ENCODE peak calls at places on chromosomes 5 and 9, in four cellular contexts. N is HCT116, P is GM23338, A is MM.1S. R is an unnamed sample. For H3K27me3, the result is how much of the 10 kb centered on the place peaks cover.

GRCh38 chr9:2043243-2043642 is 28.1 kb downstream of the SMARCA2 start:
- DNase-seq in N (no peak), P (no peak), A (no peak), R (no peak)

GRCh38 chr5:42851441-42851840 is 39.7 kb upstream of the SELENOP start:
- DNase-seq in N (no peak), P (no peak), A (no peak), R (no peak)

GRCh38 chr5:170601608-170602007 is 97.8 kb downstream of the KCNIP1 start:
- DNase-seq in N (no peak), P (no peak), A (no peak), R (no peak)

GRCh38 chr9:131276107-131276888 is at the start of gene FAM78A:
- DNase-seq in N (no peak), P (peak), A (peak), R (peak)

GRCh38 chr9:87887151-87887505 is 4.5 kb downstream of the SPATA31E1 start:
- DNase-seq in N (no peak), P (no peak), A (no peak), R (no peak)

GRCh38 chr9:93256878-93257807 is 73.2 kb downstream of the WNK2 start:
- DNase-seq in N (no peak), P (no peak), A (no peak), R (peak)

GRCh38 chr5:55172937-55173695 is at the start of gene CDC20B:
- DNase-seq in N (no peak), P (peak), A (peak), R (peak)

GRCh38 chr9:104866186-104866585 is 61.8 kb downstream of the ABCA1 start:
- DNase-seq in N (no peak), P (no peak), A (no peak), R (no peak)

GRCh38 chr5:74032617-74033016 is 406.6 kb downstream of the ARHGEF28 start:
- DNase-seq in N (no peak), P (no peak), A (no peak), R (no peak)

GRCh38 chr5:141743652-141744333 is 61.8 kb upstream of the ARAP3 start:
- DNase-seq in N (no peak), P (no peak), A (no peak), R (no peak)

GRCh38 chr5:77853353-77853907 is 77.3 kb upstream of the TBCA start:
- DNase-seq in N (no peak), P (no peak), A (no peak), R (no peak)

GRCh38 chr5:173581408-173582197 is 34.8 kb downstream of the BOD1 start:
- DNase-seq in N (peak), P (peak), A (peak), R (peak)

GRCh38 chr5:149175346-149176113 is 34.2 kb downstream of the ABLIM3 start:
- DNase-seq in N (no peak), P (no peak), A (no peak), R (no peak)

GRCh38 chr5:10761842-10762165 is 770 bp upstream of the DAP start:
- DNase-seq in N (no peak), P (no peak), A (no peak), R (no peak)

GRCh38 chr5:73446631-73447233 is 1.8 kb downstream of the FOXD1 start:
- DNase-seq in N (no peak), P (peak), A (peak), R (no peak)

GRCh38 chr5:32109236-32109635 is 64.9 kb downstream of the GOLPH3 start:
- DNase-seq in N (no peak), P (no peak), A (no peak), R (no peak)

GRCh38 chr5:59104400-59105117 is 521.7 kb downstream of the RAB3C start:
- DNase-seq in N (no peak), P (peak), A (no peak), R (no peak)

GRCh38 chr5:170348069-170348702 is 41.0 kb downstream of the KCNMB1 start:
- DNase-seq in N (no peak), P (no peak), A (no peak), R (no peak)

GRCh38 chr5:55146543-55147151 is 13.3 kb upstream of the GPX8 start:
- DNase-seq in N (peak), P (peak), A (peak), R (peak)

GRCh38 chr9:70563437-70564204 is 149.2 kb upstream of the KLF9 start:
- DNase-seq in N (no peak), P (no peak), A (peak), R (no peak)

GRCh38 chr5:145495171-145495570 is 340.0 kb downstream of the PRELID2 start:
- DNase-seq in N (no peak), P (no peak), A (no peak), R (no peak)

GRCh38 chr9:29390859-29391258 is 1817.6 kb upstream of the C9orf72 start:
- DNase-seq in N (no peak), P (no peak), A (no peak), R (no peak)

GRCh38 chr5:141677415-141677814 is 4.6 kb downstream of the ARAP3 start:
- DNase-seq in N (no peak), P (peak), A (no peak), R (no peak)

GRCh38 chr9:125850231-125850630 is 103.1 kb downstream of the PBX3 start:
- DNase-seq in N (no peak), P (no peak), A (no peak), R (no peak)

GRCh38 chr9:119420263-119420662 is 51.0 kb upstream of the BRINP1 start:
- DNase-seq in N (no peak), P (no peak), A (no peak), R (no peak)

GRCh38 chr9:4734150-4734549 is 6.9 kb downstream of the AK3 start:
- DNase-seq in N (no peak), P (no peak), A (no peak), R (no peak)

GRCh38 chr9:95165004-95165403 is 152.5 kb downstream of the FANCC start:
- DNase-seq in N (no peak), P (no peak), A (no peak), R (no peak)

GRCh38 chr5:95720094-95720793 is 10.9 kb upstream of the RHOBTB3 start:
- DNase-seq in N (no peak), P (no peak), A (no peak), R (no peak)

GRCh38 chr9:101269596-101270324 is 115.0 kb downstream of the BAAT start:
- DNase-seq in N (no peak), P (peak), A (no peak), R (no peak)

GRCh38 chr9:114366334-114367128 is 21.3 kb downstream of the AKNA start:
- DNase-seq in N (no peak), P (no peak), A (peak), R (peak)

GRCh38 chr5:54457094-54457531 is 1.6 kb downstream of the HSPB3 start:
- DNase-seq in N (no peak), P (peak), A (no peak), R (peak)

GRCh38 chr5:82331557-82331956 is 53.4 kb upstream of the RPS23 start:
- DNase-seq in N (no peak), P (peak), A (no peak), R (no peak)

GRCh38 chr5:158609729-158610128 is 490.0 kb downstream of the EBF1 start:
- DNase-seq in N (no peak), P (no peak), A (no peak), R (no peak)

GRCh38 chr9:95373069-95373681 is 55.7 kb upstream of the FANCC start:
- DNase-seq in N (no peak), P (no peak), A (no peak), R (no peak)

GRCh38 chr5:7872517-7873149 is 3.7 kb downstream of the MTRR start:
- DNase-seq in N (no peak), P (no peak), A (peak), R (no peak)

GRCh38 chr5:133870661-133871060 is 97.8 kb downstream of the C5orf15 start:
- DNase-seq in N (no peak), P (no peak), A (no peak), R (no peak)

GRCh38 chr5:89313804-89314588 is 431.0 kb upstream of the MEF2C start:
- DNase-seq in N (peak), P (no peak), A (peak), R (peak)

GRCh38 chr9:20848490-20848889 is 164.4 kb downstream of the FOCAD start:
- DNase-seq in N (no peak), P (no peak), A (no peak), R (no peak)

GRCh38 chr9:20844916-20845315 is 160.9 kb downstream of the FOCAD start:
- DNase-seq in N (no peak), P (no peak), A (no peak), R (no peak)
- TF ChIP-seq EZH2phosphoT487 in N (no peak), P (no peak), A (no peak), R (no peak)

DNA sequence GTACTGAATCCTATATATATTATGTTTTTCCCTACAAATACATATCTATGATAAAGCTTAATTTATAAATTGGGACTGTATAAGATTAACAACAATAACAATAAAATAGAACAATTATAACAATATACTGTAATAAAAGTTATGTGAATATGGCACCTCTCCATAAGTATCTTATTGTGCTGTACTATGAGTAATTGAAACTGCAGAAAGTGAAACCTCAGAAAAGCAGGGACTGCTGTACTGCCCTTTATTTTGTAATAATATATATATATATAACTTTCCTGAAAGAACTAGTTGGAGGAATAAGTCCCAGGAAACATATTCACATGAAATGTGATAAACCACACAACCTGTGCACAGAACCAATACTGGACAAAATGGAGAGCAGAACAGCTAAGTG is 77.3 kb downstream of the PAM start:
- DNase-seq in N (no peak), P (no peak), A (no peak), R (no peak)
- H3K27ac ChIP-seq in N (no peak), P (no peak), A (no peak), R (no peak)

DNA sequence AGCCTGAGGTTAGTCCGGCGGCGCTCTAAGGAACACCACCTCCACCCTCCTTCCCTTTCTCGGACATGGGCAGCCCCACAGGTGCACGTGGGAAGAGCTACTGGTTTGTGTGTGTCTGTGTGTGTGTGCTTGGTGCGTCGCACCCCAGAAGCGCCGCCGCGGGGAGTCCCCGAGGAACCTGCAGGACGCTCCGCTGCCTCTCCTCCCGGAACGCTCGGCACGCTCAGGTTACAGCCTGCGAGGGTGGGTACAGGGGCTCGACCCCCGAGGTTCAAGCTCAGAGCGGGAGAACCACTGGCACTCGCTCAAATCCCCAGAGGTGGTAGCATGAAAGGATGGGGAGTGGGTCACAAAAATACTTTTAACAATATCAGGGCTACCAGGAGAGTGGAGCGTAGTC is 2.0 kb downstream of the ASTN2 start:
- DNase-seq in N (no peak), P (peak), A (no peak), R (no peak)
- H3K27me3 ChIP-seq in N (under half), P (half or more), A (under half), R (half or more)

GRCh38 chr5:1004598-1005361 is 3.8 kb upstream of the NKD2 start:
- DNase-seq in N (no peak), P (peak), A (peak), R (peak)
- TF ChIP-seq EZH2phosphoT487 in N (no peak), P (no peak), A (no peak), R (no peak)

DNA sequence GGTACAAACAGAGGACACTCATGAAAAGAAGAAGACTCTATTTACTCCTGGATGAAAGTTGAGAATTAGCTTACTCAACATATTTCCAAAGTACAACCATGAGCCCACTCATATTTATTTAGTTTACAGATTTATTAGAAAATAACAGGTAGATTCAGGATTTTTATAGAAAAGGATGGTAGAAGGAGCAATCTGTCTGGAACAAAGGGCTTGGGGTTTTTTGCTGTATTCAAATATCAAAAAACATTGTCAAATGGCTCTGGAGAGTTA is 7.0 kb upstream of the ERAP2 start:
- DNase-seq in N (no peak), P (no peak), A (no peak), R (no peak)
- H3K27ac ChIP-seq in N (no peak), P (no peak), A (no peak), R (no peak)

DNA sequence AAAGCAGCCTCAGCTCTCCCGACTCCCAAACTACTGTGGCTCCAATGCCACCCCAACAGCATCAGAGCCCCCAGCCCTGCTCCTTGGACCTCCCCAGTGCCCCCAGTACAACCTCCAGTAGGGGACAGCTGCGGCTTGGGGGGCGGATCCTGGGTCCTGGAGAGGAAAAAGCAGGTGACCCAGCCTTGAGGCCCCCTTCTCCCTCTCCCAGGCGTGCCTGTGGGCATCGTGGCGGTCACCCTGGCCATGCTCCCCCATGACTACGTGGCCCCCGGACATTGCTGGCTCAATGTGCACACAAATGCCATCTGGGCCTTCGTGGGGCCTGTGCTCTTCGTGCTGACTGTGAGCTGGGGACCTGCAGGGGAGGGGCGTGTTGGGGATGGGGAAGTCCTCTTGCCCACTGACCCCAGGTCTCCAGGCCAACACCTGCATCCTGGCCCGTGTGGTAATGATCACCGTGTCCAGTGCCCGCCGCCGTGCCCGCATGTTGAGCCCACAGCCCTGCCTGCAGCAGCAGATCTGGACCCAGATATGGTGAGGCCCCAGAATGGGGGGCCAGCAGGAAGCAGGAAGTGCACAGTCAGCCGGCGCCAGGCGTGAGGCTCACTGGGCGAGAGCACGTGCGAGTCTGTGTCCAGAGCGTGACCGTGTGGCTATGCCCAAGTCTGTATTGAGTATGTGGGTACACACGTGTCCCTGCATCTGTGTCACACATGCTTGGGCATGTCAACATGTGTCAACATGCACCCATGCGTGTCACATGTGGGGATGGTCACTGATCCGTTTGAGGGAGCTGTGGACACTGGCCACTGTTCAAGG is 19.0 kb downstream of the ADGRD2 start:
- DNase-seq in N (no peak), P (no peak), A (no peak), R (no peak)
- H3K27me3 ChIP-seq in N (under half), P (under half), A (under half), R (under half)

GRCh38 chr5:98794414-98795080 is 21.1 kb downstream of the RGMB start:
- DNase-seq in N (no peak), P (no peak), A (no peak), R (no peak)

GRCh38 chr5:98794001-98794400 is 20.5 kb downstream of the RGMB start:
- DNase-seq in N (no peak), P (no peak), A (no peak), R (no peak)

GRCh38 chr5:98798371-98798770 is 24.9 kb downstream of the RGMB start:
- DNase-seq in N (no peak), P (no peak), A (no peak), R (no peak)

GRCh38 chr5:98795243-98795642 is 21.8 kb downstream of the RGMB start:
- DNase-seq in N (no peak), P (no peak), A (no peak), R (no peak)

DNA sequence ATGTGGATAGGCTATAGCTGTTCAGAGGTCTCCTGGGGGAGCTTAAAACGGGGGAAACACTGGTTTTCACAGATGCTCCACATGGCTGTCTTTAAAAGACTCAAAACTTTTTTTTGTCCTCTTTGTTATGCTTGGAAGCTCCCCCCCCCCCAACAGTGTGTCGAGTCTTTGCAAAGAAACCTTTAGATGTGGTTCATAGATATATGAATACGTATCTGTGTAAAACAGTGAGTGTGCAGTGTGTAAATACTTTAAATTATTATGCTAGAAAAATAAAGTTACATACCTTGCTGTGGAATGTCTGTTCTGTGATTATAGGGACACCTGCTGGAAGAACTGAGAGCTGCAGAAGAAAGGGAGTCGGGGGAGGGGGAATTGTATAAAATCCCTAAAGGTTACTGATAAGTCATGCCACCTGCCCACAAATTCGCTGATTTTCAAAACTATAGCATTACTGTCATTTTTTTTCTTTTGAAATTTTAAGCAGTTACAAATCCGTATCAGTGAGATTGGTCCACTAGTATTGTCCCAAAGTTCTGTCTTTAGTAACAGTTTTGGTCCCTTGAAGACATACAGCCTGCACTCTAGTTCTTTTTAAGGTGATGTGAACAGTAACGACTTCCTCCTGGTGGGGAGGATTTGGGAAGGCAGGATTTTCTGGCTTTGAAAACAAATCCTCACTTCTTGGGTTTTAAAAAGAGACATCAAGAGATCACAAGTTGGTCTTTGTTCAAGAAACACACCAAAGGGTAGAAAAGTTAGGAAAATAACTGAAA is 22.9 kb downstream of the RGMB start:
- DNase-seq in N (no peak), P (peak), A (peak), R (peak)
- TF ChIP-seq EZH2phosphoT487 in N (no peak), P (no peak), A (no peak), R (no peak)

GRCh38 chr5:100872409-100873190 is 30.5 kb downstream of the ST8SIA4 start:
- DNase-seq in N (no peak), P (no peak), A (peak), R (no peak)

GRCh38 chr5:100877277-100877676 is 25.8 kb downstream of the ST8SIA4 start:
- DNase-seq in N (no peak), P (no peak), A (no peak), R (no peak)
- H3K27ac ChIP-seq in N (no peak), P (no peak), A (no peak), R (no peak)

R was measured in hepatocyte.